ENCODE peak calls at places on chromosomes 3 and 15, in six cellular contexts. One of them, this sample, is unnamed.

GRCh38 chr3:133540896-133541674 is 32.4 kb upstream of the CDV3 start:
- DNase-seq in A549: peak; percentile 18
- DNase-seq in activated gamma-delta T cell: no peak
- DNase-seq in OCI-LY7: no peak
- DNase-seq in substantia nigra: no peak
- DNase-seq in COR-L47: no peak
- DNase-seq in this sample: no peak

GRCh38 chr3:45939341-45939771 is 3.9 kb upstream of the CXCR6 start:
- DNase-seq in activated gamma-delta T cell: no peak
- DNase-seq in COR-L47: no peak
- DNase-seq in A549: no peak
- DNase-seq in substantia nigra: no peak
- DNase-seq in OCI-LY7: no peak
- DNase-seq in this sample: no peak

GRCh38 chr3:113948015-113948917 is 453 bp downstream of the ZDHHC23 start:
- DNase-seq in substantia nigra: no peak
- DNase-seq in activated gamma-delta T cell: peak; percentile 21
- DNase-seq in A549: peak; percentile 32
- DNase-seq in OCI-LY7: peak; percentile 77
- DNase-seq in COR-L47: peak; percentile 77
- DNase-seq in this sample: no peak

GRCh38 chr3:158106773-158107461 is 697 bp upstream of the SHOX2 start:
- DNase-seq in substantia nigra: no peak
- DNase-seq in activated gamma-delta T cell: no peak
- DNase-seq in COR-L47: peak; percentile 24
- DNase-seq in A549: peak; percentile 31
- DNase-seq in OCI-LY7: peak; percentile 49
- DNase-seq in this sample: no peak

GRCh38 chr3:48408823-48409281 is 21.0 kb downstream of the PLXNB1 start:
- DNase-seq in OCI-LY7: no peak
- DNase-seq in COR-L47: no peak
- DNase-seq in substantia nigra: no peak
- DNase-seq in A549: no peak
- DNase-seq in activated gamma-delta T cell: no peak
- DNase-seq in this sample: no peak

GRCh38 chr3:186599142-186599784 is 13.6 kb upstream of the AHSG start:
- DNase-seq in COR-L47: no peak
- DNase-seq in A549: no peak
- DNase-seq in activated gamma-delta T cell: no peak
- DNase-seq in substantia nigra: no peak
- DNase-seq in OCI-LY7: no peak
- DNase-seq in this sample: no peak

GRCh38 chr15:70650567-70650966 is 112.8 kb downstream of the UACA start:
- DNase-seq in activated gamma-delta T cell: no peak
- DNase-seq in substantia nigra: no peak
- DNase-seq in COR-L47: no peak
- DNase-seq in OCI-LY7: no peak
- DNase-seq in A549: no peak
- DNase-seq in this sample: no peak

GRCh38 chr3:113746955-113747718 is at the start of gene ATP6V1A:
- DNase-seq in OCI-LY7: peak; percentile 85
- DNase-seq in activated gamma-delta T cell: peak; percentile 63
- DNase-seq in substantia nigra: peak; percentile 63
- DNase-seq in COR-L47: peak; percentile 94
- DNase-seq in A549: peak; percentile 76
- DNase-seq in this sample: peak; percentile 84

GRCh38 chr15:78075490-78076230 is 1.9 kb downstream of the TBC1D2B start:
- DNase-seq in substantia nigra: no peak
- DNase-seq in OCI-LY7: no peak
- DNase-seq in A549: no peak
- DNase-seq in activated gamma-delta T cell: no peak
- DNase-seq in COR-L47: peak; percentile 23
- DNase-seq in this sample: no peak

GRCh38 chr3:186882125-186882524 is 39.6 kb downstream of the ADIPOQ start:
- DNase-seq in OCI-LY7: no peak
- DNase-seq in activated gamma-delta T cell: no peak
- DNase-seq in COR-L47: no peak
- DNase-seq in A549: no peak
- DNase-seq in substantia nigra: no peak
- DNase-seq in this sample: no peak

GRCh38 chr15:76823903-76824302 is 81.2 kb downstream of the SCAPER start:
- DNase-seq in OCI-LY7: no peak
- DNase-seq in substantia nigra: no peak
- DNase-seq in A549: no peak
- DNase-seq in activated gamma-delta T cell: no peak
- DNase-seq in COR-L47: no peak
- DNase-seq in this sample: no peak

GRCh38 chr15:98017150-98017964 is 56.9 kb downstream of the ARRDC4 start:
- DNase-seq in A549: no peak
- DNase-seq in COR-L47: no peak
- DNase-seq in substantia nigra: no peak
- DNase-seq in activated gamma-delta T cell: no peak
- DNase-seq in OCI-LY7: no peak
- DNase-seq in this sample: no peak

GRCh38 chr3:53198996-53199395 is 38.0 kb downstream of the PRKCD start:
- DNase-seq in activated gamma-delta T cell: no peak
- DNase-seq in substantia nigra: no peak
- DNase-seq in OCI-LY7: no peak
- DNase-seq in A549: no peak
- DNase-seq in COR-L47: no peak
- DNase-seq in this sample: no peak

GRCh38 chr3:192273611-192274010 is 453.7 kb downstream of the FGF12 start:
- DNase-seq in A549: no peak
- DNase-seq in COR-L47: peak; percentile 34
- DNase-seq in substantia nigra: no peak
- DNase-seq in OCI-LY7: no peak
- DNase-seq in activated gamma-delta T cell: no peak
- DNase-seq in this sample: no peak

GRCh38 chr3:46905661-46906451 is 28.3 kb downstream of the PTH1R start:
- DNase-seq in COR-L47: no peak
- DNase-seq in A549: no peak
- DNase-seq in activated gamma-delta T cell: no peak
- DNase-seq in OCI-LY7: no peak
- DNase-seq in substantia nigra: no peak
- DNase-seq in this sample: no peak

GRCh38 chr3:24242012-24242698 is 252.5 kb downstream of the THRB start:
- DNase-seq in COR-L47: peak; percentile 49
- DNase-seq in activated gamma-delta T cell: no peak
- DNase-seq in A549: no peak
- DNase-seq in substantia nigra: no peak
- DNase-seq in OCI-LY7: no peak
- DNase-seq in this sample: no peak

GRCh38 chr15:39411102-39411989 is 169.5 kb upstream of the THBS1 start:
- DNase-seq in A549: no peak
- DNase-seq in OCI-LY7: no peak
- DNase-seq in COR-L47: no peak
- DNase-seq in activated gamma-delta T cell: no peak
- DNase-seq in substantia nigra: no peak
- DNase-seq in this sample: no peak

GRCh38 chr3:141275032-141275422 is 43.4 kb downstream of the PXYLP1 start:
- DNase-seq in substantia nigra: no peak
- DNase-seq in OCI-LY7: no peak
- DNase-seq in activated gamma-delta T cell: no peak
- DNase-seq in A549: no peak
- DNase-seq in COR-L47: no peak
- DNase-seq in this sample: no peak

GRCh38 chr3:20099020-20099539 is 58.8 kb downstream of the KAT2B start:
- DNase-seq in activated gamma-delta T cell: no peak
- DNase-seq in OCI-LY7: no peak
- DNase-seq in A549: no peak
- DNase-seq in substantia nigra: no peak
- DNase-seq in COR-L47: no peak
- DNase-seq in this sample: no peak

GRCh38 chr15:73002509-73002908 is 49.8 kb upstream of the NEO1 start:
- DNase-seq in COR-L47: no peak
- DNase-seq in OCI-LY7: no peak
- DNase-seq in activated gamma-delta T cell: no peak
- DNase-seq in substantia nigra: no peak
- DNase-seq in A549: no peak
- DNase-seq in this sample: no peak

GRCh38 chr3:9649791-9650521 is 651 bp downstream of the MTMR14 start:
- DNase-seq in COR-L47: no peak
- DNase-seq in A549: peak; percentile 11
- DNase-seq in OCI-LY7: peak; percentile 60
- DNase-seq in substantia nigra: no peak
- DNase-seq in activated gamma-delta T cell: no peak
- DNase-seq in this sample: no peak

GRCh38 chr15:48719668-48720067 is 74.2 kb upstream of the FBN1 start:
- DNase-seq in COR-L47: no peak
- DNase-seq in substantia nigra: no peak
- DNase-seq in OCI-LY7: no peak
- DNase-seq in activated gamma-delta T cell: no peak
- DNase-seq in A549: no peak
- DNase-seq in this sample: no peak

GRCh38 chr15:101447168-101447533 is 42.4 kb downstream of the PCSK6 start:
- DNase-seq in COR-L47: no peak
- DNase-seq in A549: no peak
- DNase-seq in OCI-LY7: no peak
- DNase-seq in substantia nigra: no peak
- DNase-seq in activated gamma-delta T cell: no peak
- DNase-seq in this sample: no peak

GRCh38 chr15:40511093-40511471 is 40.3 kb downstream of the CHST14 start:
- DNase-seq in A549: no peak
- DNase-seq in OCI-LY7: peak; percentile 9
- DNase-seq in substantia nigra: no peak
- DNase-seq in activated gamma-delta T cell: no peak
- DNase-seq in COR-L47: no peak
- DNase-seq in this sample: no peak

GRCh38 chr15:65423150-65423976 is 616 bp upstream of the IGDCC4 start:
- DNase-seq in substantia nigra: no peak
- DNase-seq in A549: no peak
- DNase-seq in COR-L47: no peak
- DNase-seq in OCI-LY7: no peak
- DNase-seq in activated gamma-delta T cell: no peak
- DNase-seq in this sample: no peak

GRCh38 chr3:126315916-126316514 is 41.2 kb downstream of the KLF15 start:
- DNase-seq in OCI-LY7: no peak
- DNase-seq in COR-L47: no peak
- DNase-seq in substantia nigra: no peak
- DNase-seq in A549: no peak
- DNase-seq in activated gamma-delta T cell: no peak
- DNase-seq in this sample: no peak

GRCh38 chr3:58414538-58415197 is 19.0 kb downstream of the PDHB start:
- DNase-seq in substantia nigra: no peak
- DNase-seq in activated gamma-delta T cell: no peak
- DNase-seq in OCI-LY7: peak; percentile 76
- DNase-seq in A549: peak; percentile 26
- DNase-seq in COR-L47: no peak
- DNase-seq in this sample: no peak

This sample was measured in hypothalamus.